ENCODE peak calls at places on chromosomes 13 and 19, in five cellular contexts. K, X, A, W and Q are unnamed samples.
A peak's percentile ranks its signal among the peaks of the same experiment; 100 is the strongest.

GRCh38 chr13:61247149-61247936 is 168.3 kb downstream of the PCDH20 start:
- DNase-seq in X (no peak), W (no peak), A (no peak), K (no peak), Q (no peak)

GRCh38 chr19:40285353-40286234 is 449 bp upstream of the AKT2 start:
- DNase-seq in A (peak; percentile 98), K (peak; percentile 97), X (peak; percentile 99), W (peak; percentile 99), Q (peak; percentile 97)

GRCh38 chr13:44313674-44314073 is 60.0 kb upstream of the SERP2 start:
- DNase-seq in X (no peak), W (no peak), A (no peak), K (no peak), Q (no peak)

GRCh38 chr19:49601482-49602038 is 10.6 kb downstream of the PRR12 start:
- DNase-seq in A (no peak), W (no peak), X (no peak), K (no peak), Q (no peak)

GRCh38 chr13:41416276-41416675 is 41.1 kb upstream of the RGCC start:
- DNase-seq in A (no peak), K (no peak), W (no peak), X (no peak), Q (no peak)

GRCh38 chr19:29665215-29665825 is at the start of gene PLEKHF1:
- DNase-seq in W (peak; percentile 94), K (peak; percentile 89), X (peak; percentile 95), A (peak; percentile 83), Q (peak; percentile 85)

GRCh38 chr19:49362926-49363264 is 679 bp upstream of the TEAD2 start:
- DNase-seq in A (no peak), K (peak; percentile 73), X (peak; percentile 69), W (peak; percentile 73), Q (peak; percentile 46)

GRCh38 chr13:109840201-109840892 is 54.0 kb upstream of the IRS2 start:
- DNase-seq in X (no peak), A (peak; percentile 32), K (no peak), W (no peak), Q (no peak)

GRCh38 chr19:35608250-35608649 is 4.3 kb upstream of the HAUS5 start:
- DNase-seq in K (no peak), W (no peak), X (no peak), A (no peak), Q (no peak)

GRCh38 chr13:39452412-39452811 is 150.6 kb downstream of the LHFPL6 start:
- DNase-seq in X (no peak), K (no peak), A (no peak), W (no peak), Q (no peak)

GRCh38 chr19:43078311-43078710 is 4.2 kb downstream of the PSG2 start:
- DNase-seq in W (no peak), K (no peak), A (no peak), X (no peak), Q (no peak)

GRCh38 chr19:50333737-50334617 is 4.8 kb upstream of the KCNC3 start:
- DNase-seq in X (peak; percentile 87), K (peak; percentile 34), A (peak; percentile 82), W (peak; percentile 82), Q (peak; percentile 84)

GRCh38 chr13:75832812-75833211 is 196.7 kb downstream of the LMO7 start:
- DNase-seq in K (no peak), X (no peak), A (no peak), W (no peak), Q (no peak)

GRCh38 chr13:71751074-71751473 is 115.9 kb downstream of the DACH1 start:
- DNase-seq in W (no peak), A (no peak), X (no peak), K (no peak), Q (no peak)

GRCh38 chr13:33146843-33147611 is 130.8 kb downstream of the KL start:
- DNase-seq in W (no peak), A (no peak), K (no peak), X (no peak), Q (no peak)

GRCh38 chr13:94959616-94960015 is 247.3 kb upstream of the SOX21 start:
- DNase-seq in K (no peak), X (no peak), W (no peak), A (no peak), Q (no peak)

GRCh38 chr13:44088409-44088808 is 208.7 kb downstream of the LACC1 start:
- DNase-seq in W (no peak), A (no peak), X (no peak), K (no peak), Q (no peak)

GRCh38 chr19:988510-988909 is 4.4 kb downstream of the WDR18 start:
- DNase-seq in X (no peak), K (peak; percentile 15), A (no peak), W (no peak), Q (no peak)

GRCh38 chr19:50639121-50640112 is at the start of gene SYT3:
- DNase-seq in X (peak; percentile 70), W (peak; percentile 73), K (no peak), A (peak; percentile 43), Q (peak; percentile 28)

GRCh38 chr19:48095637-48096175 is 14.9 kb downstream of the PLA2G4C start:
- DNase-seq in W (no peak), A (no peak), K (no peak), X (no peak), Q (no peak)

GRCh38 chr13:75870397-75870801 is 234.3 kb downstream of the LMO7 start:
- DNase-seq in K (no peak), W (no peak), A (peak; percentile 6), X (no peak), Q (no peak)

GRCh38 chr13:47408546-47409319 is 511.9 kb upstream of the HTR2A start:
- DNase-seq in K (no peak), W (no peak), A (no peak), X (no peak), Q (no peak)

GRCh38 chr13:69948016-69948415 is 159.6 kb upstream of the ATXN8OS start:
- DNase-seq in X (no peak), A (no peak), W (no peak), K (no peak), Q (no peak)

GRCh38 chr13:51502206-51502651 is 49.4 kb upstream of the INTS6 start:
- DNase-seq in A (peak; percentile 36), W (no peak), X (no peak), K (no peak), Q (no peak)

GRCh38 chr19:28468701-28469459 is 744.1 kb downstream of the UQCRFS1 start:
- DNase-seq in A (peak; percentile 4), X (no peak), K (no peak), W (no peak), Q (peak; percentile 79)

GRCh38 chr13:41467546-41467945 is 10.2 kb downstream of the RGCC start:
- DNase-seq in A (no peak), X (no peak), W (no peak), K (no peak), Q (no peak)

GRCh38 chr19:10797541-10798256 is 38.3 kb downstream of the TMED1 start:
- DNase-seq in A (peak; percentile 90), K (no peak), X (no peak), W (no peak), Q (no peak)

GRCh38 chr13:95500136-95500718 is 52.3 kb upstream of the CLDN10 start:
- DNase-seq in W (no peak), X (no peak), A (no peak), K (no peak), Q (no peak)

GRCh38 chr19:18424122-18424889 is 5.1 kb downstream of the SSBP4 start:
- DNase-seq in X (no peak), W (no peak), A (no peak), K (peak; percentile 45), Q (no peak)